ENCODE peak calls at places on chromosomes 3 and 15, in four cellular contexts. V, R, T and L are unnamed samples.

GRCh38 chr15:39115379-39116057 is 465.4 kb upstream of the THBS1 start:
- DNase-seq in V (no peak), R (no peak), T (no peak), L (no peak)

GRCh38 chr3:101676219-101676764 is 640 bp downstream of the ZBTB11 start:
- DNase-seq in V (no peak), R (peak; percentile 89), T (peak; percentile 95), L (no peak)

GRCh38 chr15:76840830-76841460 is 64.2 kb downstream of the SCAPER start:
- DNase-seq in V (peak; percentile 5), R (no peak), T (peak; percentile 48), L (peak; percentile 6)

GRCh38 chr3:18745472-18745871 is 320.3 kb upstream of the SATB1 start:
- DNase-seq in V (no peak), R (no peak), T (no peak), L (no peak)

GRCh38 chr3:169389211-169389924 is 274.1 kb downstream of the MECOM start:
- DNase-seq in V (no peak), R (no peak), T (no peak), L (no peak)

GRCh38 chr3:43995929-43996378 is 245.7 kb upstream of the TOPAZ1 start:
- DNase-seq in V (no peak), R (no peak), T (peak; percentile 52), L (no peak)

GRCh38 chr3:136938334-136938733 is 19.4 kb upstream of the IL20RB start:
- DNase-seq in V (no peak), R (no peak), T (no peak), L (no peak)

GRCh38 chr3:35200056-35200455 is 439.3 kb upstream of the ARPP21 start:
- DNase-seq in V (no peak), R (no peak), T (peak; percentile 15), L (no peak)

GRCh38 chr3:170844377-170844776 is 25.6 kb downstream of the RPL22L1 start:
- DNase-seq in V (no peak), R (no peak), T (no peak), L (no peak)

GRCh38 chr15:74392902-74393301 is 25.5 kb upstream of the CYP11A1 start:
- DNase-seq in V (no peak), R (no peak), T (no peak), L (no peak)

GRCh38 chr15:55475842-55476241 is 32.2 kb downstream of the DNAAF4 start:
- DNase-seq in V (no peak), R (no peak), T (no peak), L (no peak)

GRCh38 chr15:25691544-25692430 is 171.3 kb downstream of the ATP10A start:
- DNase-seq in V (peak; percentile 1), R (no peak), T (no peak), L (no peak)

GRCh38 chr3:132290833-132291232 is 26.4 kb upstream of the ACP3 start:
- DNase-seq in V (no peak), R (no peak), T (peak; percentile 9), L (no peak)

GRCh38 chr15:70806992-70807712 is 43.8 kb upstream of the UACA start:
- DNase-seq in V (no peak), R (no peak), T (no peak), L (no peak)

GRCh38 chr3:15860014-15860934 is 62.5 kb upstream of the ANKRD28 start:
- DNase-seq in V (peak; percentile 84), R (no peak), T (peak; percentile 81), L (peak; percentile 92)

GRCh38 chr3:81666502-81667121 is 94.8 kb downstream of the GBE1 start:
- DNase-seq in V (no peak), R (no peak), T (peak; percentile 46), L (no peak)

GRCh38 chr3:3560566-3561336 is 238.5 kb upstream of the LRRN1 start:
- DNase-seq in V (no peak), R (no peak), T (no peak), L (no peak)

GRCh38 chr3:138241061-138241460 is 54.0 kb downstream of the ARMC8 start:
- DNase-seq in V (no peak), R (no peak), T (no peak), L (no peak)

GRCh38 chr3:8673083-8673737 is 28.6 kb upstream of the SSUH2 start:
- DNase-seq in V (no peak), R (no peak), T (no peak), L (no peak)

GRCh38 chr3:134667461-134667860 is 16.6 kb upstream of the KY start:
- DNase-seq in V (no peak), R (no peak), T (no peak), L (no peak)

GRCh38 chr15:69042531-69042930 is 28.0 kb downstream of the NOX5 start:
- DNase-seq in V (no peak), R (no peak), T (no peak), L (no peak)

GRCh38 chr15:59622289-59622688 is 10.7 kb downstream of the GCNT3 start:
- DNase-seq in V (peak; percentile 11), R (no peak), T (peak; percentile 86), L (peak; percentile 66)

GRCh38 chr3:169871129-169871886 is 1.6 kb upstream of the LRRC31 start:
- DNase-seq in V (no peak), R (no peak), T (no peak), L (no peak)

GRCh38 chr3:115974940-115975339 is 351.6 kb downstream of the GAP43 start:
- DNase-seq in V (no peak), R (no peak), T (no peak), L (no peak)

GRCh38 chr3:139394116-139394515 is 4.7 kb upstream of the COPB2 start:
- DNase-seq in V (no peak), R (no peak), T (no peak), L (no peak)

GRCh38 chr3:42749753-42750231 is 23.3 kb downstream of the CCDC13 start:
- DNase-seq in V (no peak), R (no peak), T (no peak), L (no peak)

GRCh38 chr3:71310595-71311319 is 272.8 kb downstream of the FOXP1 start:
- DNase-seq in V (no peak), R (no peak), T (peak; percentile 11), L (no peak)